ENCODE peak calls at places on chromosomes 6 and 20, in eight cellular contexts. One of them, this sample, is unnamed.

GRCh38 chr6:28212510-28213212 is 12.4 kb upstream of the ZSCAN9 start:
- DNase-seq in astrocyte of the cerebellum: peak
- DNase-seq in A549: peak
- DNase-seq in fibroblast of mammary gland: peak
- DNase-seq in HL-60: peak
- DNase-seq in omental fat pad: no peak
- DNase-seq in neural progenitor cell: peak
- DNase-seq in cardiac fibroblast: peak
- DNase-seq in this sample: peak

GRCh38 chr20:6142348-6142993 is 19.6 kb upstream of the FERMT1 start:
- DNase-seq in astrocyte of the cerebellum: peak
- DNase-seq in A549: peak
- DNase-seq in fibroblast of mammary gland: peak
- DNase-seq in HL-60: peak
- DNase-seq in omental fat pad: no peak
- DNase-seq in neural progenitor cell: peak
- DNase-seq in cardiac fibroblast: peak
- DNase-seq in this sample: peak

GRCh38 chr6:55319961-55320690 is 7.1 kb upstream of the GFRAL start:
- DNase-seq in astrocyte of the cerebellum: no peak
- DNase-seq in A549: no peak
- DNase-seq in fibroblast of mammary gland: no peak
- DNase-seq in HL-60: no peak
- DNase-seq in omental fat pad: no peak
- DNase-seq in neural progenitor cell: no peak
- DNase-seq in cardiac fibroblast: no peak
- DNase-seq in this sample: no peak

GRCh38 chr6:15065603-15066002 is 180.3 kb upstream of the JARID2 start:
- DNase-seq in astrocyte of the cerebellum: no peak
- DNase-seq in A549: no peak
- DNase-seq in fibroblast of mammary gland: peak
- DNase-seq in HL-60: no peak
- DNase-seq in omental fat pad: no peak
- DNase-seq in neural progenitor cell: no peak
- DNase-seq in cardiac fibroblast: peak
- DNase-seq in this sample: no peak

GRCh38 chr6:33710296-33711121 is 991 bp downstream of the UQCC2 start:
- DNase-seq in astrocyte of the cerebellum: no peak
- DNase-seq in A549: no peak
- DNase-seq in fibroblast of mammary gland: no peak
- DNase-seq in HL-60: peak
- DNase-seq in omental fat pad: no peak
- DNase-seq in neural progenitor cell: peak
- DNase-seq in cardiac fibroblast: no peak
- DNase-seq in this sample: no peak

GRCh38 chr6:3023663-3024483 is 24.2 kb downstream of the NQO2 start:
- DNase-seq in astrocyte of the cerebellum: no peak
- DNase-seq in A549: peak
- DNase-seq in fibroblast of mammary gland: peak
- DNase-seq in HL-60: peak
- DNase-seq in omental fat pad: peak
- DNase-seq in neural progenitor cell: peak
- DNase-seq in cardiac fibroblast: peak
- DNase-seq in this sample: peak

GRCh38 chr20:35120012-35120701 is 27.0 kb downstream of the EDEM2 start:
- DNase-seq in astrocyte of the cerebellum: no peak
- DNase-seq in A549: no peak
- DNase-seq in fibroblast of mammary gland: peak
- DNase-seq in HL-60: peak
- DNase-seq in omental fat pad: no peak
- DNase-seq in neural progenitor cell: no peak
- DNase-seq in cardiac fibroblast: peak
- DNase-seq in this sample: peak

GRCh38 chr6:108944707-108945685 is 96.8 kb downstream of the ARMC2 start:
- DNase-seq in astrocyte of the cerebellum: peak
- DNase-seq in A549: no peak
- DNase-seq in fibroblast of mammary gland: peak
- DNase-seq in HL-60: no peak
- DNase-seq in omental fat pad: no peak
- DNase-seq in neural progenitor cell: no peak
- DNase-seq in cardiac fibroblast: peak
- DNase-seq in this sample: no peak

GRCh38 chr6:111551521-111552231 is 54.0 kb downstream of the TRAF3IP2 start:
- DNase-seq in astrocyte of the cerebellum: no peak
- DNase-seq in A549: no peak
- DNase-seq in fibroblast of mammary gland: no peak
- DNase-seq in HL-60: no peak
- DNase-seq in omental fat pad: no peak
- DNase-seq in neural progenitor cell: no peak
- DNase-seq in cardiac fibroblast: no peak
- DNase-seq in this sample: peak

GRCh38 chr6:154932562-154933027 is 62.5 kb upstream of the TIAM2 start:
- DNase-seq in astrocyte of the cerebellum: peak
- DNase-seq in A549: peak
- DNase-seq in fibroblast of mammary gland: peak
- DNase-seq in HL-60: no peak
- DNase-seq in omental fat pad: no peak
- DNase-seq in neural progenitor cell: no peak
- DNase-seq in cardiac fibroblast: peak
- DNase-seq in this sample: no peak

GRCh38 chr20:41499961-41500725 is 118.0 kb downstream of the CHD6 start:
- DNase-seq in astrocyte of the cerebellum: no peak
- DNase-seq in A549: no peak
- DNase-seq in fibroblast of mammary gland: no peak
- DNase-seq in HL-60: no peak
- DNase-seq in omental fat pad: no peak
- DNase-seq in neural progenitor cell: no peak
- DNase-seq in cardiac fibroblast: no peak
- DNase-seq in this sample: no peak

GRCh38 chr6:30357678-30358339 is 12.9 kb downstream of the RPP21 start:
- DNase-seq in astrocyte of the cerebellum: peak
- DNase-seq in A549: peak
- DNase-seq in fibroblast of mammary gland: peak
- DNase-seq in HL-60: peak
- DNase-seq in omental fat pad: no peak
- DNase-seq in neural progenitor cell: peak
- DNase-seq in cardiac fibroblast: peak
- DNase-seq in this sample: peak

GRCh38 chr20:4944518-4944917 is 56.8 kb downstream of the SLC23A2 start:
- DNase-seq in astrocyte of the cerebellum: no peak
- DNase-seq in A549: no peak
- DNase-seq in fibroblast of mammary gland: peak
- DNase-seq in HL-60: no peak
- DNase-seq in omental fat pad: no peak
- DNase-seq in neural progenitor cell: no peak
- DNase-seq in cardiac fibroblast: peak
- DNase-seq in this sample: no peak

GRCh38 chr20:50020283-50020682 is 37.5 kb downstream of the SNAI1 start:
- DNase-seq in astrocyte of the cerebellum: no peak
- DNase-seq in A549: peak
- DNase-seq in fibroblast of mammary gland: peak
- DNase-seq in HL-60: peak
- DNase-seq in omental fat pad: no peak
- DNase-seq in neural progenitor cell: no peak
- DNase-seq in cardiac fibroblast: no peak
- DNase-seq in this sample: no peak

GRCh38 chr6:2913621-2914317 is 10.7 kb upstream of the SERPINB9 start:
- DNase-seq in astrocyte of the cerebellum: no peak
- DNase-seq in A549: no peak
- DNase-seq in fibroblast of mammary gland: no peak
- DNase-seq in HL-60: no peak
- DNase-seq in omental fat pad: no peak
- DNase-seq in neural progenitor cell: no peak
- DNase-seq in cardiac fibroblast: no peak
- DNase-seq in this sample: no peak

GRCh38 chr6:27062755-27063154 is 184.7 kb upstream of the PRSS16 start:
- DNase-seq in astrocyte of the cerebellum: no peak
- DNase-seq in A549: no peak
- DNase-seq in fibroblast of mammary gland: no peak
- DNase-seq in HL-60: no peak
- DNase-seq in omental fat pad: no peak
- DNase-seq in neural progenitor cell: no peak
- DNase-seq in cardiac fibroblast: no peak
- DNase-seq in this sample: no peak

GRCh38 chr6:81003156-81003555 is 749.3 kb downstream of the TENT5A start:
- DNase-seq in astrocyte of the cerebellum: no peak
- DNase-seq in A549: no peak
- DNase-seq in fibroblast of mammary gland: peak
- DNase-seq in HL-60: no peak
- DNase-seq in omental fat pad: no peak
- DNase-seq in neural progenitor cell: no peak
- DNase-seq in cardiac fibroblast: no peak
- DNase-seq in this sample: no peak

GRCh38 chr6:167993169-167993568 is 4.3 kb upstream of the KIF25 start:
- DNase-seq in astrocyte of the cerebellum: no peak
- DNase-seq in A549: no peak
- DNase-seq in fibroblast of mammary gland: no peak
- DNase-seq in HL-60: no peak
- DNase-seq in omental fat pad: no peak
- DNase-seq in neural progenitor cell: no peak
- DNase-seq in cardiac fibroblast: peak
- DNase-seq in this sample: no peak

GRCh38 chr6:139539852-139540251 is 165.4 kb upstream of the CITED2 start:
- DNase-seq in astrocyte of the cerebellum: peak
- DNase-seq in A549: peak
- DNase-seq in fibroblast of mammary gland: peak
- DNase-seq in HL-60: no peak
- DNase-seq in omental fat pad: no peak
- DNase-seq in neural progenitor cell: no peak
- DNase-seq in cardiac fibroblast: peak
- DNase-seq in this sample: peak

GRCh38 chr6:7528565-7528964 is 12.9 kb upstream of the DSP start:
- DNase-seq in astrocyte of the cerebellum: no peak
- DNase-seq in A549: no peak
- DNase-seq in fibroblast of mammary gland: peak
- DNase-seq in HL-60: no peak
- DNase-seq in omental fat pad: no peak
- DNase-seq in neural progenitor cell: no peak
- DNase-seq in cardiac fibroblast: peak
- DNase-seq in this sample: no peak

DNA sequence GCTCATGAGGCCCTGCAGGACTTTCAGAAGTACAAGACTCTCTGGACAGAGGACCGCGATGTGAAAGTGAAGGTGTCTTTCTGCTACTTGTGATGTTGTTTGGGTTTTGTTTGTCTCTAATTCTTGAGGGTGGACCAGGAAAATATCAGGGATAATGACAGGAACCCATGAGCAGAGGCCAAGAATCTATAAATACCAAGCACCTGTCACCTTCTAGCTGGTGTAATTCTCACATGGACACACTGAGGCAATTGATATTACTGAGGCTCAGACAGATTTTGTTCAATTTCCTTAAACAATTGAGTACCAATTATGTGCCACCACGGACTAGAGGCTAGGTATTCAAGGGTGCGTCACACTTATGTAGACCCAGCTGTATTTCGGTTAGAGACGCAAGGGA is 107.9 kb downstream of the DNAH8 start:
- DNase-seq in astrocyte of the cerebellum: no peak
- DNase-seq in A549: no peak
- DNase-seq in fibroblast of mammary gland: no peak
- DNase-seq in HL-60: no peak
- DNase-seq in omental fat pad: no peak
- DNase-seq in neural progenitor cell: no peak
- DNase-seq in cardiac fibroblast: no peak
- DNase-seq in this sample: no peak
- TF ChIP-seq CTCF in astrocyte of the cerebellum: no peak
- TF ChIP-seq CTCF in A549: no peak
- TF ChIP-seq CTCF in fibroblast of mammary gland: no peak
- TF ChIP-seq CTCF in HL-60: no peak
- TF ChIP-seq CTCF in omental fat pad: no peak
- TF ChIP-seq CTCF in neural progenitor cell: no peak
- TF ChIP-seq CTCF in cardiac fibroblast: no peak
- TF ChIP-seq CTCF in this sample: no peak

DNA sequence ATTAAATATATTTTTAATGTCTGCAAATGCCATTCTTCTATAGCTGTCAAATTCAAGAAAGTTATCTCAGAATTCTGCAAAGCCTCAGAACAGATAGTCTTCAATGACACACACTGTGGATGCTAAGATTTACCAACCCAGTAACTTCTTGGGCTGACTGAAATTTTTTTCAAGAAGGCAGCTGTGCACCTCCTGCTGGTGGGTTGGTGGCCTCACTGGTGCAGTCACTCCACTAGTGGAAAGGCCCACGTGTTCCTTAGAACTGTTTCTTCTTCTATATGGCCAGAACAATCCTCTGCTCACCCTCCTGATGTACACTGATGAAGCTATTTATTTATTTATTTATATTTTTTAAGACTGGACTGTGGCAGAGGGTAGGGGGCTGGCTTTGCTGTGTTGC is 28.1 kb upstream of the MTCL3 start:
- DNase-seq in astrocyte of the cerebellum: no peak
- DNase-seq in A549: no peak
- DNase-seq in fibroblast of mammary gland: peak
- DNase-seq in HL-60: no peak
- DNase-seq in omental fat pad: no peak
- DNase-seq in neural progenitor cell: peak
- DNase-seq in cardiac fibroblast: peak
- DNase-seq in this sample: no peak
- TF ChIP-seq CTCF in astrocyte of the cerebellum: peak
- TF ChIP-seq CTCF in A549: no peak
- TF ChIP-seq CTCF in fibroblast of mammary gland: peak
- TF ChIP-seq CTCF in HL-60: peak
- TF ChIP-seq CTCF in omental fat pad: no peak
- TF ChIP-seq CTCF in neural progenitor cell: peak
- TF ChIP-seq CTCF in cardiac fibroblast: peak
- TF ChIP-seq CTCF in this sample: no peak

GRCh38 chr6:153831350-153832078 is 207.5 kb upstream of the OPRM1 start:
- DNase-seq in astrocyte of the cerebellum: no peak
- DNase-seq in A549: no peak
- DNase-seq in fibroblast of mammary gland: no peak
- DNase-seq in HL-60: no peak
- DNase-seq in omental fat pad: no peak
- DNase-seq in neural progenitor cell: peak
- DNase-seq in cardiac fibroblast: no peak
- DNase-seq in this sample: no peak
- TF ChIP-seq CTCF in astrocyte of the cerebellum: no peak
- TF ChIP-seq CTCF in A549: no peak
- TF ChIP-seq CTCF in fibroblast of mammary gland: no peak
- TF ChIP-seq CTCF in HL-60: no peak
- TF ChIP-seq CTCF in omental fat pad: no peak
- TF ChIP-seq CTCF in neural progenitor cell: no peak
- TF ChIP-seq CTCF in cardiac fibroblast: no peak
- TF ChIP-seq CTCF in this sample: no peak

GRCh38 chr6:148249160-148249559 is 93.5 kb upstream of the SASH1 start:
- DNase-seq in astrocyte of the cerebellum: no peak
- DNase-seq in A549: no peak
- DNase-seq in fibroblast of mammary gland: no peak
- DNase-seq in HL-60: no peak
- DNase-seq in omental fat pad: no peak
- DNase-seq in neural progenitor cell: no peak
- DNase-seq in cardiac fibroblast: no peak
- DNase-seq in this sample: no peak

GRCh38 chr6:148251891-148252290 is 90.7 kb upstream of the SASH1 start:
- DNase-seq in astrocyte of the cerebellum: no peak
- DNase-seq in A549: no peak
- DNase-seq in fibroblast of mammary gland: no peak
- DNase-seq in HL-60: no peak
- DNase-seq in omental fat pad: no peak
- DNase-seq in neural progenitor cell: no peak
- DNase-seq in cardiac fibroblast: no peak
- DNase-seq in this sample: no peak

GRCh38 chr6:148247386-148248063 is 95.1 kb upstream of the SASH1 start:
- DNase-seq in astrocyte of the cerebellum: no peak
- DNase-seq in A549: no peak
- DNase-seq in fibroblast of mammary gland: no peak
- DNase-seq in HL-60: no peak
- DNase-seq in omental fat pad: no peak
- DNase-seq in neural progenitor cell: no peak
- DNase-seq in cardiac fibroblast: no peak
- DNase-seq in this sample: no peak

GRCh38 chr6:148251286-148251685 is 91.4 kb upstream of the SASH1 start:
- DNase-seq in astrocyte of the cerebellum: peak
- DNase-seq in A549: no peak
- DNase-seq in fibroblast of mammary gland: peak
- DNase-seq in HL-60: peak
- DNase-seq in omental fat pad: no peak
- DNase-seq in neural progenitor cell: peak
- DNase-seq in cardiac fibroblast: peak
- DNase-seq in this sample: no peak
- TF ChIP-seq CTCF in astrocyte of the cerebellum: peak
- TF ChIP-seq CTCF in A549: no peak
- TF ChIP-seq CTCF in fibroblast of mammary gland: peak
- TF ChIP-seq CTCF in HL-60: no peak
- TF ChIP-seq CTCF in omental fat pad: no peak
- TF ChIP-seq CTCF in neural progenitor cell: peak
- TF ChIP-seq CTCF in cardiac fibroblast: peak
- TF ChIP-seq CTCF in this sample: no peak